ENCODE peak calls at places on chromosome 18, in seven cellular contexts. O is tibial nerve, P is H1, I is HCT116, N is A549, D is ovary, A is Peyer's patch. R is an unnamed sample. For H3K9me3, the result is how much of the 10 kb centered on the place peaks cover.

GRCh38 chr18:71242981-71243380 is 954.1 kb downstream of the SOCS6 start:
- DNase-seq in A (no peak), O (no peak), D (no peak), P (no peak), N (no peak), I (no peak), R (no peak)

GRCh38 chr18:13653746-13654455 is 72.5 kb downstream of the FAM210A start:
- DNase-seq in D (no peak), N (no peak), A (no peak), P (no peak), O (no peak), I (no peak), R (no peak)

GRCh38 chr18:8643479-8643878 is 34.2 kb downstream of the RAB12 start:
- DNase-seq in I (no peak), N (no peak), O (no peak), A (no peak), D (no peak), P (no peak), R (no peak)

GRCh38 chr18:23330423-23330822 is 122.7 kb upstream of the RIOK3 start:
- DNase-seq in D (no peak), N (no peak), P (no peak), O (no peak), I (no peak), A (peak), R (no peak)

GRCh38 chr18:30328839-30329238 is 713.7 kb downstream of the DSC3 start:
- DNase-seq in A (no peak), I (peak), D (no peak), O (no peak), N (no peak), P (no peak), R (no peak)

GRCh38 chr18:68728301-68728700 is 13.4 kb upstream of the TMX3 start:
- DNase-seq in I (no peak), O (no peak), D (no peak), A (no peak), P (no peak), N (no peak), R (no peak)

GRCh38 chr18:46920067-46920466 is 2.7 kb downstream of the KATNAL2 start:
- DNase-seq in I (no peak), N (no peak), P (no peak), D (no peak), O (no peak), A (no peak), R (no peak)

GRCh38 chr18:46279673-46280072 is 175.5 kb downstream of the HAUS1 start:
- DNase-seq in P (no peak), O (no peak), I (no peak), A (no peak), D (no peak), N (no peak), R (no peak)

GRCh38 chr18:79567481-79568147 is 112.0 kb upstream of the CTDP1 start:
- DNase-seq in I (no peak), D (peak), N (no peak), P (no peak), A (no peak), O (no peak), R (peak)

GRCh38 chr18:32549248-32549842 is 78.7 kb upstream of the GAREM1 start:
- DNase-seq in A (no peak), I (peak), N (peak), P (peak), O (peak), D (peak), R (no peak)

GRCh38 chr18:67735506-67735905 is 219.0 kb upstream of the DSEL start:
- DNase-seq in P (no peak), D (no peak), A (no peak), O (no peak), N (no peak), I (no peak), R (no peak)

GRCh38 chr18:73980289-73980979 is 167.2 kb downstream of the FBXO15 start:
- DNase-seq in P (peak), D (no peak), I (peak), A (no peak), O (no peak), N (peak), R (no peak)

GRCh38 chr18:21191596-21192307 is 50.3 kb upstream of the GREB1L start:
- DNase-seq in D (no peak), A (no peak), P (peak), N (peak), O (peak), I (peak), R (no peak)

GRCh38 chr18:31511098-31511497 is 13.1 kb downstream of the DSG2 start:
- DNase-seq in I (no peak), A (no peak), D (no peak), P (no peak), O (no peak), N (no peak), R (no peak)

GRCh38 chr18:41324934-41325333 is 630.1 kb upstream of the PIK3C3 start:
- DNase-seq in A (no peak), D (no peak), P (no peak), I (no peak), N (no peak), O (no peak), R (no peak)

GRCh38 chr18:76506395-76506794 is 11.4 kb upstream of the ZNF516 start:
- DNase-seq in N (no peak), D (no peak), A (no peak), O (no peak), P (no peak), I (no peak), R (no peak)

GRCh38 chr18:13437801-13438506 is 219.4 kb downstream of the LDLRAD4 start:
- DNase-seq in N (no peak), O (no peak), A (peak), D (no peak), I (no peak), P (no peak), R (peak)

GRCh38 chr18:68024716-68025115 is 508.2 kb upstream of the DSEL start:
- DNase-seq in P (no peak), O (peak), I (no peak), A (no peak), D (no peak), N (no peak), R (no peak)

GRCh38 chr18:78924301-78925192 is 55.1 kb upstream of the SALL3 start:
- DNase-seq in A (no peak), D (no peak), P (no peak), I (no peak), N (no peak), O (no peak), R (peak)

GRCh38 chr18:29780814-29781213 is 1261.7 kb downstream of the DSC3 start:
- DNase-seq in D (no peak), I (no peak), A (no peak), P (no peak), N (no peak), O (no peak), R (no peak)

GRCh38 chr18:72107647-72108046 is 436.5 kb downstream of the CBLN2 start:
- DNase-seq in A (no peak), O (no peak), I (no peak), N (peak), P (peak), D (no peak), R (no peak)

GRCh38 chr18:47595816-47596501 is 334.5 kb downstream of the SMAD2 start:
- DNase-seq in O (no peak), P (peak), N (peak), I (peak), D (no peak), A (peak), R (no peak)

GRCh38 chr18:3595282-3596273 is 145.6 kb downstream of the TGIF1 start:
- DNase-seq in N (peak), A (no peak), P (no peak), I (no peak), D (no peak), O (peak), R (peak)

GRCh38 chr18:3458378-3458777 is 8.4 kb downstream of the TGIF1 start:
- DNase-seq in I (no peak), O (no peak), P (no peak), N (no peak), A (peak), D (no peak), R (no peak)

GRCh38 chr18:12278153-12278764 is 24.1 kb downstream of the CIDEA start:
- DNase-seq in O (no peak), P (no peak), I (no peak), D (no peak), N (no peak), A (no peak), R (no peak)

GRCh38 chr18:61854578-61854977 is 38.2 kb downstream of the RNF152 start:
- DNase-seq in N (no peak), P (no peak), I (no peak), D (no peak), O (no peak), A (no peak), R (no peak)

GRCh38 chr18:12929477-12930083 is 18.2 kb upstream of the SEH1L start:
- DNase-seq in D (no peak), I (no peak), N (no peak), A (no peak), P (no peak), O (no peak), R (no peak)

GRCh38 chr18:57776767-57777166 is 26.3 kb downstream of the ATP8B1 start:
- DNase-seq in N (no peak), O (peak), I (no peak), A (no peak), P (no peak), D (no peak), R (no peak)

GRCh38 chr18:9547767-9548166 is 66.6 kb downstream of the PPP4R1 start:
- DNase-seq in O (no peak), P (no peak), A (no peak), I (no peak), N (no peak), D (no peak), R (no peak)

GRCh38 chr18:11119962-11120361 is 29.4 kb downstream of the PIEZO2 start:
- DNase-seq in N (peak), I (no peak), P (no peak), D (no peak), A (no peak), O (no peak), R (no peak)

GRCh38 chr18:43847164-43848091 is 570.1 kb upstream of the SYT4 start:
- DNase-seq in O (no peak), P (no peak), D (no peak), N (no peak), A (no peak), I (no peak), R (no peak)

GRCh38 chr18:3585656-3586509 is 135.9 kb downstream of the TGIF1 start:
- DNase-seq in O (peak), D (peak), N (peak), I (peak), P (peak), A (peak), R (peak)

DNA sequence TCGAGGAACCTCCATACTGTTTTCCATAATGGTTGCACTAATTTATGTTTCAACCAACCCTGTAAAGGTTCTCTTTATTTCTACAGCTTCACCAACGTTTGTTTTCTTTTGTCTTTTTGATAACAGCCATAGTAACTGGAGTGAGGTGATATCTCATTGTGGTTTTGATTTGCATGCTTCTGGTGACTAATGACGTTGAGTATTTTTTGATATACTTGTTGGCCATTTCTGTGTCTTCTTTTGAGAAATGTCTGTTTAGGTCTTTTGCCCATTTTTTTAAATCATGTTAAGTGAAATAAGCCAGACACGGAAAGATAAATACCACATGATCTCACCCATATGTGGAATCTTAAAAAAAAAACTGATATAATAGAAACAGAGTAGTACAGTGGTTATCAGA is 74.8 kb upstream of the SMIM21 start:
- DNase-seq in N (no peak), A (no peak), D (no peak), I (no peak), O (no peak), P (no peak), R (no peak)
- TF ChIP-seq POLR2A in N (no peak), A (no peak), D (no peak), I (no peak), O (no peak), P (no peak), R (no peak)

DNA sequence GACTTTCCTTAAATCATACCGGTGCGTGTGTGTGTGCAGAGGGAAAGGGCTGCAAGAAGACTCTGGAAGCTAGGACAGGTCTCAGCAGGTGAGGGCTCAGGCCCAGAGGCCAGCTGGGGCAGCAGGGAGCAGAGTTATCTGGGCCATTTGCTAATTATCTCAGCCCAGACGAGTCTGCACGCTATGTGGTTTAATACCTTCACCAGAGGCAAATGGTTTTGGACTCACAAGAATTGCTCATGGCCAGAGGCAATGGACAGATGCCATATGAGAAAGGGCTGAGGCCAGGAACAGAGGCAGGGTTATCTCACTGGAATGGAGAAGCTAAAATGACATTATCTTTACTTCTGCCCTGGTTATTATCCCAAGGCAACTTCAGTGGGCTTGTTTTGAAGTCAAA is 35.7 kb downstream of the LIPG start:
- DNase-seq in A (no peak), O (no peak), I (no peak), P (no peak), D (no peak), N (no peak), R (no peak)
- H3K9me3 ChIP-seq in A (under half), O (under half), I (under half), P (under half), D (under half), N (under half), R (under half)

GRCh38 chr18:39841133-39842041 is 2113.6 kb upstream of the PIK3C3 start:
- DNase-seq in P (peak), A (no peak), N (peak), I (peak), D (peak), O (peak), R (peak)
- TF ChIP-seq CTCF in P (peak), A (no peak), N (peak), I (peak), D (no peak), O (peak), R (peak)

DNA sequence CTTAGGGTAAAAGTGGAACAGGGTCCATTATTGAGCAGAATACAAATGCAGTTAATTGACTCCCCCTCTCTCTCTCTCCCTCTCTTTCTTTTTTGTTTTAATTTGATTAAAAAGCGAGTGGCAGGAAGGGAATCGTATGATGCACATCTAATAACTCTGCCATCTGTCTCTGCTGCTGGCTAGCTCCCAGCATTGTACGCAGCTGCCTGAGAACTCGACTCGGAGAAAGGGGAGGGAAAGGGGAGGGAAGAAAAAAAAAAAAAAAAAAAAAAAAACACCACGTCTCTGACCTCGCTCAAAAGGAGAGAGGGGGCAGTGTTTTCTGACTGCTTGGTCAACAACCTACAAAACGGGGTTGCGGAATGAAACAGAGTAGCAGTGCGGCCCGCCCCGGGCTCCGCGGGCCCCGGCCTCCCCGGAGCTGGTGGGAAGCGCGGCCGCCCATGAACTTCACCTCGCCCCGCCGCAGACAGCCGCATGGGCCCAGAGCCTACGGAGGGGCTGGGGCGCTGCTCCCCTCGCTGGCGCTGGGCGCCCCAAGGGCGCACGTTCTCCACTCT is 265.7 kb downstream of the TCF4 start:
- DNase-seq in O (peak), N (peak), P (peak), D (peak), A (peak), I (no peak), R (peak)
- TF ChIP-seq POLR2A in O (peak), N (no peak), P (peak), D (peak), A (peak), I (no peak), R (peak)

DNA sequence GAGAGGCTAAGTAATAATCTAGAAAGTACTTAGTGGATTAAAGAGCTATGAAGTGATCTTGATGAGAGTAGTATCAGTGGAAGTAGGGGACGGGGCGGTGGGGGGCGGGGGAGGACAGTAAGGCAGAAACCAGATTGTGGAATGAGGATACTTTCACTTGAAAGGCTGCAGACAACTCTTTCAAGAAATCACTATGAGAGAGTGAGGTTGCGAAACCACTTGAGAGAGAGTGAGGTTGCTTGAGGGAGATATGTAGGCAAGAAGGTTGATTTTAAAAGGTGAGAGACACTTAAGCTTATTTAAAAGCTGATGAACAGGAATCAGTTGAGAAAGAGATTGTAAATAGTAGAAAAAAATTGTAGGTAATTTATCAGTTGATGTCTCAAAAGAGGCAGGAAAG is 3.8 kb downstream of the ZNF397 start:
- DNase-seq in D (no peak), N (no peak), A (no peak), I (no peak), P (no peak), O (no peak), R (no peak)
- H3K9me3 ChIP-seq in D (under half), N (half or more), A (under half), I (under half), P (under half), O (under half), R (under half)